ENCODE peak calls at places on chromosomes 1 and 21, in ten cellular contexts. F is HAP-1, J is psoas muscle, X is PC-9, Q is A549, G is left ventricle myocardium inferior, C is WERI-Rb-1, H is lower lobe of right lung, V is heart right ventricle, T is fibroblast of lung. A is an unnamed sample. For H3K9me3, the result is how much of the 10 kb centered on the place peaks cover.

GRCh38 chr1:8463144-8463927 is 145.4 kb downstream of the SLC45A1 start:
- DNase-seq in J (no peak), X (no peak), Q (no peak), T (peak), H (no peak), V (peak), F (no peak), C (no peak), G (no peak), A (no peak)

GRCh38 chr1:61269648-61270047 is 187.3 kb downstream of the NFIA start:
- DNase-seq in H (no peak), G (no peak), F (no peak), X (no peak), C (no peak), Q (no peak), V (no peak), J (no peak), T (no peak), A (no peak)

GRCh38 chr1:108569097-108569728 is 9.3 kb downstream of the EEIG2 start:
- DNase-seq in X (no peak), F (no peak), V (no peak), C (no peak), G (no peak), H (no peak), Q (no peak), T (no peak), J (no peak), A (no peak)

GRCh38 chr1:45802343-45803298 is 791 bp upstream of the MAST2 start:
- DNase-seq in C (peak), V (peak), G (peak), Q (peak), X (peak), H (peak), F (peak), T (peak), J (peak), A (peak)

GRCh38 chr1:6491480-6491962 is at the start of gene PLEKHG5:
- DNase-seq in H (no peak), V (no peak), X (peak), C (no peak), G (no peak), J (no peak), Q (peak), T (peak), F (no peak), A (peak)

GRCh38 chr1:91012196-91012595 is 9.6 kb downstream of the ZNF644 start:
- DNase-seq in C (no peak), V (no peak), T (no peak), G (no peak), H (no peak), X (no peak), J (no peak), Q (no peak), F (no peak), A (no peak)

GRCh38 chr1:11594625-11595024 is 59.6 kb downstream of the FBXO2 start:
- DNase-seq in V (no peak), J (no peak), Q (no peak), T (no peak), X (no peak), H (no peak), F (no peak), G (no peak), C (no peak), A (no peak)

GRCh38 chr1:223835754-223836153 is 10.0 kb downstream of the TP53BP2 start:
- DNase-seq in T (no peak), C (no peak), F (no peak), G (no peak), J (no peak), X (no peak), Q (no peak), V (no peak), H (no peak), A (no peak)

GRCh38 chr1:59718064-59718988 is 96.4 kb upstream of the HOOK1 start:
- DNase-seq in H (no peak), Q (no peak), T (peak), G (no peak), F (peak), C (no peak), X (no peak), V (no peak), J (no peak), A (no peak)

GRCh38 chr1:209500993-209501392 is 82.5 kb upstream of the CAMK1G start:
- DNase-seq in V (no peak), H (no peak), F (no peak), T (no peak), G (no peak), C (no peak), X (no peak), Q (no peak), J (no peak), A (no peak)

GRCh38 chr1:66337249-66337648 is 196.7 kb upstream of the SGIP1 start:
- DNase-seq in G (no peak), V (no peak), T (no peak), H (no peak), J (no peak), F (no peak), Q (no peak), X (no peak), C (no peak), A (no peak)

GRCh38 chr1:66334311-66334710 is 199.6 kb upstream of the SGIP1 start:
- DNase-seq in H (no peak), F (peak), J (no peak), X (no peak), G (no peak), T (no peak), V (no peak), C (no peak), Q (no peak), A (no peak)

GRCh38 chr1:66335859-66336640 is 197.9 kb upstream of the SGIP1 start:
- DNase-seq in J (peak), F (no peak), G (peak), Q (peak), X (no peak), V (peak), H (peak), C (no peak), T (no peak), A (no peak)

GRCh38 chr1:66335125-66335524 is 198.8 kb upstream of the SGIP1 start:
- DNase-seq in G (no peak), H (no peak), F (no peak), X (no peak), J (no peak), Q (no peak), C (no peak), V (no peak), T (no peak), A (no peak)

GRCh38 chr1:66336641-66336991 is 197.3 kb upstream of the SGIP1 start:
- DNase-seq in C (no peak), J (no peak), T (no peak), X (no peak), V (no peak), G (no peak), Q (no peak), F (no peak), H (no peak), A (no peak)
- H3K4me3 ChIP-seq in C (no peak), J (peak), T (no peak), X (no peak), V (peak), G (peak), Q (peak), F (no peak), H (peak), A (no peak)

DNA sequence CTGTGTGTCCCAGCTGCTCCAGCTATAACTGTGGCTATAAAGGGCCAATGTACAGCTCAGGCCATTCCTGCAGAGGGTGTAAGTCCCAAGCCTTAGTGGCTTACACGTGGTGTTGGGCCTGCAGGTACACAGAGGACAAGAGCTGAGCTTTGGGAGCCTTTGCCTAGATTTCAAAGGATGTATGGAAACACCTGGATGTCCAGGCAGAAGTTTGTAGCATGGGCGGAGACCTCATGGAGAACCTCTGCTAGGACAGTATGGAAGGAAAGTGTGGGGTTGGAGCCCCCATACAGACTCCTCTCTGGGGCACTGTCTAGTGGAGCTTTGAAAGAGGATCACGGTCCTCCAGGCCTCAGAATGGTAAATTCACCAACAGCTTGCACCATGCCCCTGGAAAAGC is 113.9 kb downstream of the RGS21 start:
- DNase-seq in V (no peak), G (no peak), J (no peak), C (no peak), T (no peak), H (no peak), F (no peak), X (no peak), Q (no peak), A (no peak)
- H3K9me3 ChIP-seq in V (under half), G (under half), J (under half), C (under half), T (under half), H (under half), F (under half), X (under half), Q (under half), A (under half)

DNA sequence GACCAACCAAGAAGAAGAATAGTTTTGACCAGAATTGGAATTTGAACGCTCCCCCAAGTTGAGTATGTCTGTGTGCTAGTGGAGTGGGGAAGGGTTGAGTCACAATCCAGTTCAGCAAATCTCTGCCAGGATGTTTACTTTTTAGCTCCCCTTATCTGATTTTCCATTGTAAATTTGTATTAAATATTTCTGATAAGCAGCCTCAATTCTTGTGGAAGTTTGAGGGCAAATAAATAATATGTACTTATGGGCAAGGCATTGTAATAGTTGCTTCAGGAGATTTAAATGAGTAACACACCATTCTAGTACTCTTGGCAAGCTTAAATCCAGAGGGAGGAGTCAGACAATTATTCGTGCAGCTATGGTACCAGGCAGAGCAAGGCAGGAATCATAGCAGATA is 14.4 kb downstream of the CXADR start:
- DNase-seq in C (no peak), F (no peak), X (peak), Q (peak), J (no peak), H (no peak), T (peak), G (no peak), V (no peak), A (no peak)
- H3K4me3 ChIP-seq in C (no peak), F (no peak), X (no peak), Q (no peak), J (no peak), H (no peak), T (no peak), G (no peak), V (no peak), A (no peak)

GRCh38 chr21:27202301-27202700 is 235.4 kb upstream of the ADAMTS5 start:
- DNase-seq in J (no peak), G (no peak), F (no peak), T (no peak), V (no peak), H (no peak), Q (no peak), C (no peak), X (no peak), A (no peak)
- H3K9me3 ChIP-seq in J (under half), G (under half), F (under half), T (under half), V (under half), H (under half), Q (under half), C (under half), X (under half), A (under half)

DNA sequence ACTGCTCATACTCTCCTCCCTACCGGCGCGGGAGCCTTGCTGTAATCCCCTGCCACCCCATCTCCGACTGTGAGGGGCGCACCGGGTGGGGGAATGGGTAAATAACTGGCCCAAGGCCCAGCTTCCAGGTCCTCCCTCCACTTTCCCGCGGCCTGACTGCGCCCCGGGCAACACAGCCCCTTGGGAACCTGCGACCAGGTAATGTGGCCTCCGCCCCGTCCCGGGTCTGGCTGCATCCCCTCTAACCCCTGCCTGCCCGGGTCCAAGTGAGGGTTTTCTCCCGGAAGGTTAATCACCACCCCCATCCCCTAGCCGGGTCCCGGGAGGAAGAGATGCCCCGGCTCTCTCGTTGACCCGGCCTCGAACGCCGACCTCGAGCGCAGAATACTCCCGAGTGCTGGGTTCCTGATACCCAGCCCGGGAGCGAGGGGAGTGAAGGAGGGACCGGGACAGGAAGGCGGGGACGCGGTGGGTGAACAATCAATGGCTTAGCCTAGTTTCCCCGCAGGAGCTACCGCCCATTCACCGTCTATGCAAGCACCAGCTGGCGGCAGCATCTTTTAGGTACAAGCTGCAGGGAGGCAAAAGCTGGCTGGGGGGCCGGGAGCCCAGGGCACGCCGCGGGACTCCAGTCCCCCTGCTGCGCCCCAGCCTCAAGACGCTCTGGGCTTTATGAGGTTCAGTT is 5.9 kb upstream of the LHX9 start:
- DNase-seq in T (no peak), V (no peak), F (no peak), H (peak), G (no peak), Q (no peak), X (no peak), C (peak), J (peak), A (peak)
- H3K4me3 ChIP-seq in T (no peak), V (peak), F (no peak), H (peak), G (peak), Q (peak), X (peak), C (peak), J (peak), A (peak)

GRCh38 chr1:246989901-246990300 is 18.0 kb downstream of the ZNF695 start:
- DNase-seq in C (no peak), F (no peak), T (no peak), G (no peak), V (no peak), H (no peak), J (no peak), Q (no peak), X (no peak), A (no peak)
- H3K9me3 ChIP-seq in C (half or more), F (under half), T (under half), G (half or more), V (under half), H (half or more), J (half or more), Q (half or more), X (under half), A (half or more)